ENCODE peak calls at places on chromosomes 3 and 15, in five cellular contexts. L, J, H, A and K are unnamed samples.

GRCh38 chr15:78620021-78620838 is 566 bp downstream of the CHRNA3 start:
- DNase-seq in J (no peak), H (no peak), A (peak), L (peak), K (peak)

GRCh38 chr3:194422188-194422587 is 23.1 kb upstream of the GP5 start:
- DNase-seq in A (no peak), J (no peak), H (no peak), L (peak), K (no peak)

GRCh38 chr3:105606052-105606451 is 239.3 kb downstream of the ALCAM start:
- DNase-seq in L (peak), J (no peak), A (no peak), H (no peak), K (no peak)

GRCh38 chr3:141321109-141321497 is 47.2 kb upstream of the ZBTB38 start:
- DNase-seq in H (no peak), A (no peak), J (peak), L (peak), K (no peak)

GRCh38 chr3:53518495-53518981 is 24.1 kb downstream of the CACNA1D start:
- DNase-seq in A (no peak), L (no peak), H (no peak), J (no peak), K (no peak)

GRCh38 chr3:122929576-122930365 is 97.8 kb downstream of the SEMA5B start:
- DNase-seq in A (no peak), H (no peak), J (no peak), L (no peak), K (no peak)

GRCh38 chr3:8622873-8623725 is 21.5 kb downstream of the SSUH2 start:
- DNase-seq in A (peak), J (no peak), L (peak), H (peak), K (peak)

GRCh38 chr3:107283948-107284347 is 93.3 kb upstream of the CCDC54 start:
- DNase-seq in L (peak), A (no peak), J (no peak), H (no peak), K (no peak)

GRCh38 chr15:78930577-78931388 is 14.1 kb downstream of the CTSH start:
- DNase-seq in L (peak), H (no peak), A (no peak), J (peak), K (no peak)

GRCh38 chr15:65870889-65871533 is 1.7 kb downstream of the RAB11A start:
- DNase-seq in H (no peak), A (peak), J (no peak), L (peak), K (no peak)

GRCh38 chr3:126567696-126568438 is 9.1 kb upstream of the C3orf22 start:
- DNase-seq in A (peak), J (no peak), H (no peak), L (no peak), K (peak)

GRCh38 chr3:23820888-23821287 is 15.1 kb downstream of the UBE2E1 start:
- DNase-seq in J (no peak), L (no peak), H (no peak), A (no peak), K (no peak)

GRCh38 chr15:61243984-61244593 is 15.0 kb upstream of the RORA start:
- DNase-seq in A (no peak), H (no peak), L (no peak), J (no peak), K (no peak)

GRCh38 chr3:77321646-77322045 is 281.7 kb downstream of the ROBO2 start:
- DNase-seq in J (no peak), A (no peak), L (peak), H (no peak), K (no peak)

GRCh38 chr15:79834496-79834895 is 62.3 kb downstream of the MTHFS start:
- DNase-seq in H (no peak), L (no peak), J (no peak), A (no peak), K (no peak)

GRCh38 chr3:177597325-177598109 is 400.2 kb upstream of the TBL1XR1 start:
- DNase-seq in L (peak), J (no peak), H (no peak), A (no peak), K (peak)

GRCh38 chr15:89761009-89761831 is 10.2 kb upstream of the MESP1 start:
- DNase-seq in J (no peak), H (no peak), L (no peak), A (no peak), K (no peak)

GRCh38 chr15:90838066-90838465 is 30.3 kb upstream of the FURIN start:
- DNase-seq in J (no peak), L (no peak), A (no peak), H (peak), K (no peak)

GRCh38 chr3:49761661-49762060 is 24.7 kb downstream of the IP6K1 start:
- DNase-seq in J (no peak), H (no peak), L (no peak), A (no peak), K (no peak)

GRCh38 chr3:95719481-95719880 is 1094.9 kb upstream of the EPHA6 start:
- DNase-seq in H (no peak), A (no peak), L (no peak), J (no peak), K (no peak)

GRCh38 chr3:185257334-185257733 is 3.5 kb upstream of the EHHADH start:
- DNase-seq in A (no peak), H (no peak), J (no peak), L (no peak), K (no peak)

GRCh38 chr3:105965384-105965783 is 96.6 kb upstream of the CBLB start:
- DNase-seq in L (peak), J (no peak), H (no peak), A (no peak), K (no peak)

GRCh38 chr3:195801251-195802183 is 10.2 kb downstream of the MUC4 start:
- DNase-seq in J (no peak), A (no peak), H (no peak), L (no peak), K (no peak)

GRCh38 chr3:2635511-2635910 is 474.7 kb downstream of the IL5RA start:
- DNase-seq in H (no peak), L (no peak), J (no peak), A (no peak), K (no peak)

GRCh38 chr3:51539291-51539891 is 872 bp downstream of the RAD54L2 start:
- DNase-seq in J (no peak), H (peak), L (peak), A (peak), K (peak)

GRCh38 chr3:33064929-33065328 is 32.0 kb downstream of the GLB1 start:
- DNase-seq in J (no peak), H (no peak), L (no peak), A (no peak), K (no peak)

GRCh38 chr3:180631317-180631716 is 29.4 kb downstream of the TTC14 start:
- DNase-seq in J (no peak), A (no peak), L (no peak), H (no peak), K (no peak)

GRCh38 chr3:27532931-27533607 is 48.9 kb upstream of the SLC4A7 start:
- DNase-seq in A (no peak), H (no peak), J (no peak), L (peak), K (no peak)

GRCh38 chr3:195102609-195103467 is 168.1 kb downstream of the XXYLT1 start:
- DNase-seq in A (no peak), L (peak), H (no peak), J (peak), K (peak)